ENCODE peak calls at places on chromosomes 1 and 21, in four cellular contexts. E, F, N and R are unnamed samples.

GRCh38 chr1:183226963-183227362 is 40.9 kb downstream of the LAMC2 start:
- DNase-seq in F (no peak), E (no peak), N (no peak), R (no peak)

GRCh38 chr1:220966874-220967631 is 87.8 kb downstream of the HLX start:
- DNase-seq in N (peak), E (no peak), F (no peak), R (no peak)

GRCh38 chr1:220884981-220885918 is 6.0 kb downstream of the HLX start:
- DNase-seq in N (no peak), E (no peak), F (no peak), R (no peak)

GRCh38 chr1:119069682-119070081 is 70.8 kb downstream of the WARS2 start:
- DNase-seq in N (no peak), F (no peak), E (no peak), R (no peak)

GRCh38 chr1:10772711-10773110 is 23.7 kb downstream of the CASZ1 start:
- DNase-seq in F (no peak), N (no peak), E (no peak), R (no peak)

GRCh38 chr1:81921344-81921743 is 120.6 kb downstream of the ADGRL2 start:
- DNase-seq in N (no peak), E (no peak), F (no peak), R (no peak)

GRCh38 chr1:218463194-218464156 is 118.3 kb downstream of the TGFB2 start:
- DNase-seq in E (no peak), F (no peak), N (no peak), R (no peak)

GRCh38 chr1:66729130-66729922 is 22.9 kb upstream of the DYNLT5 start:
- DNase-seq in N (no peak), F (no peak), E (no peak), R (no peak)

GRCh38 chr1:86085741-86086411 is 70.7 kb downstream of the COL24A1 start:
- DNase-seq in N (no peak), E (no peak), F (no peak), R (no peak)

GRCh38 chr1:238898856-238899255 is 487.5 kb upstream of the CHRM3 start:
- DNase-seq in N (no peak), F (no peak), E (no peak), R (no peak)

GRCh38 chr1:231926340-231926739 is 299.8 kb downstream of the DISC1 start:
- DNase-seq in E (no peak), N (no peak), F (no peak), R (no peak)

GRCh38 chr1:18299441-18300338 is 181.0 kb upstream of the KLHDC7A start:
- DNase-seq in F (peak), E (peak), N (peak), R (peak)

GRCh38 chr1:160410412-160411005 is 10.1 kb downstream of the VANGL2 start:
- DNase-seq in F (no peak), E (no peak), N (no peak), R (no peak)

GRCh38 chr1:212529211-212529731 is 79.3 kb upstream of the ATF3 start:
- DNase-seq in F (no peak), E (no peak), N (no peak), R (no peak)

GRCh38 chr1:78437941-78438340 is 52.8 kb upstream of the PTGFR start:
- DNase-seq in N (no peak), E (no peak), F (no peak), R (no peak)

GRCh38 chr21:42694751-42695150 is 41.3 kb downstream of the PDE9A start:
- DNase-seq in E (no peak), F (no peak), N (no peak), R (no peak)

GRCh38 chr1:85582687-85583354 is 2.3 kb downstream of the CCN1 start:
- DNase-seq in E (no peak), N (no peak), F (no peak), R (peak)

GRCh38 chr1:95013948-95014574 is 58.7 kb downstream of the ALG14 start:
- DNase-seq in N (no peak), F (peak), E (no peak), R (no peak)

GRCh38 chr1:33429332-33429731 is 1.6 kb downstream of the PHC2 start:
- DNase-seq in F (no peak), E (no peak), N (no peak), R (no peak)

GRCh38 chr1:39650431-39650830 is 11.0 kb upstream of the HEYL start:
- DNase-seq in N (no peak), F (no peak), E (no peak), R (no peak)

GRCh38 chr21:45588861-45589491 is 46.7 kb upstream of the SLC19A1 start:
- DNase-seq in F (no peak), E (no peak), N (no peak), R (no peak)

GRCh38 chr1:245587435-245588105 is 432.8 kb downstream of the KIF26B start:
- DNase-seq in F (no peak), N (no peak), E (no peak), R (no peak)

GRCh38 chr1:49995734-49996133 is 28.0 kb downstream of the AGBL4 start:
- DNase-seq in E (no peak), N (no peak), F (peak), R (no peak)

GRCh38 chr1:75970631-75971030 is 38.4 kb upstream of the ASB17 start:
- DNase-seq in F (no peak), E (no peak), N (no peak), R (no peak)

GRCh38 chr1:197787056-197787455 is 11.8 kb upstream of the DENND1B start:
- DNase-seq in E (no peak), N (no peak), F (no peak), R (no peak)

GRCh38 chr1:45718289-45718688 is 30.3 kb downstream of the TMEM69 start:
- DNase-seq in N (no peak), E (no peak), F (no peak), R (no peak)

GRCh38 chr21:23245231-23245630 is 2247.0 kb downstream of the NCAM2 start:
- DNase-seq in E (no peak), F (no peak), N (no peak), R (no peak)

GRCh38 chr1:153750026-153750995 is 22.5 kb downstream of the INTS3 start:
- DNase-seq in F (no peak), E (no peak), N (peak), R (no peak)

GRCh38 chr21:45289134-45289533 is 1.4 kb upstream of the POFUT2 start:
- DNase-seq in E (no peak), N (no peak), F (no peak), R (no peak)

GRCh38 chr1:167922611-167923074 is 8.7 kb upstream of the ADCY10 start:
- DNase-seq in N (no peak), F (no peak), E (no peak), R (no peak)

GRCh38 chr1:2115922-2116341 is 65.7 kb downstream of the PRKCZ start:
- DNase-seq in E (no peak), N (no peak), F (no peak), R (no peak)

GRCh38 chr1:40352126-40352525 is 21.4 kb upstream of the SMAP2 start:
- DNase-seq in N (no peak), E (no peak), F (no peak), R (no peak)

GRCh38 chr1:56837244-56837926 is 17.2 kb upstream of the C8A start:
- DNase-seq in F (no peak), E (no peak), N (no peak), R (no peak)

GRCh38 chr1:183721041-183721440 is 67.9 kb upstream of the APOBEC4 start:
- DNase-seq in E (no peak), N (no peak), F (no peak), R (no peak)

GRCh38 chr1:86557739-86558138 is 10.9 kb downstream of the CLCA4 start:
- DNase-seq in N (no peak), F (no peak), E (no peak), R (no peak)

GRCh38 chr1:201026234-201026633 is 2.7 kb upstream of the KIF21B start:
- DNase-seq in N (peak), E (no peak), F (no peak), R (no peak)

GRCh38 chr1:201028473-201028889 is 5.0 kb upstream of the KIF21B start:
- DNase-seq in N (no peak), E (no peak), F (peak), R (no peak)

GRCh38 chr1:201025571-201026002 is 2.1 kb upstream of the KIF21B start:
- DNase-seq in E (no peak), F (no peak), N (peak), R (no peak)

GRCh38 chr1:201024251-201024998 is 911 bp upstream of the KIF21B start:
- DNase-seq in F (peak), E (no peak), N (peak), R (no peak)

GRCh38 chr1:201026746-201027145 is 3.2 kb upstream of the KIF21B start:
- DNase-seq in F (no peak), E (no peak), N (no peak), R (no peak)
- TF ChIP-seq TCF7L2 in F (no peak), E (no peak), N (no peak), R (no peak)

GRCh38 chr21:37673801-37674575 is 242.3 kb downstream of the KCNJ6 start:
- DNase-seq in E (no peak), F (no peak), N (no peak), R (no peak)
- TF ChIP-seq TCF7L2 in E (no peak), F (no peak), N (no peak), R (no peak)

GRCh38 chr1:206121269-206121668 is 4.1 kb upstream of the AVPR1B start:
- DNase-seq in F (no peak), E (no peak), N (no peak), R (no peak)

GRCh38 chr1:206116873-206117150 is 376 bp downstream of the AVPR1B start:
- DNase-seq in E (no peak), F (no peak), N (no peak), R (no peak)

GRCh38 chr1:206122686-206123085 is 5.5 kb upstream of the AVPR1B start:
- DNase-seq in E (no peak), N (no peak), F (no peak), R (no peak)

GRCh38 chr1:206117151-206117948 is at the start of gene AVPR1B:
- DNase-seq in F (no peak), E (no peak), N (no peak), R (no peak)

DNA sequence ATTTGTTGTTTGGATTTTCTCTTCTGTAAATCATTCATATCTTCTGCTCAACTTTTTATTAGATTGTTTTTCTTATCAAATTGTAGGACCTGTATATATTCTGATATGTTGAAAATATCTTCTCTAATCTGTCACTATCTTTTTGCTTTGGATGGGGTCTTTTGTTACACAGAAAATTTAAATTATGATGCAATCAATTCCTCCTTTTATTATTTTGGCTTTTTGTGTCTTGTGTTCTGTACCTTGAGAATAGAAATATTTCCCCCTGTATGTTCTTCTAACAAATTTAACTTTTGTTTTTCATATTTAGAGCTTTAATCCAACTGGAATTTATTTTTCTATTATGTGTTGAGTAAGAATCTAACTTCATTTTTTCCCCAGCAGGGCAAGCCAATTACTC is 3.2 kb upstream of the AVPR1B start:
- DNase-seq in N (no peak), E (no peak), F (no peak), R (no peak)
- TF ChIP-seq TCF7L2 in N (no peak), E (no peak), F (no peak), R (no peak)

DNA sequence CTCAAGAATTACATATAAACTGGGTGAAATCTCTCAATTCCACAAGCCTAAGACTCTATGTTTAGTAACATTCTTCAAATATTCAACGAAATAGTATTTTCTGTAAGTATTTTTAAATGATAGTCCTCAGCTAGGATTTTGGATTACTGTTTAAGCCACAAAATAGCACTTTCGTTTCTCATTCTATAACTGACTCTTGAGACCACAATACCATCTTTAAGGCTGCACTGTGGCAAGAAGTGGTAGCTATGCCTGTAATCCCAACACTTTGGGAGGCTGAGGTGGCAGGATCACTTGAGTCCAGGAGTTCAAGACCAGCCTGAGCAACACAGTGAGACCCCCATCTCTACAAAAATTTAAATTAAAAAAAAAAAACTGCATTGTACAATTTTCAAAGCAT is 126.7 kb downstream of the CDC42BPA start:
- DNase-seq in F (no peak), N (no peak), E (no peak), R (no peak)
- TF ChIP-seq TCF7L2 in F (no peak), N (no peak), E (no peak), R (no peak)

GRCh38 chr21:32480381-32480780 is 67.9 kb downstream of the EVA1C start:
- DNase-seq in F (no peak), E (no peak), N (no peak), R (no peak)

GRCh38 chr21:32475162-32475812 is 62.8 kb downstream of the EVA1C start:
- DNase-seq in F (no peak), N (no peak), E (no peak), R (no peak)

GRCh38 chr21:32474179-32475059 is 61.9 kb downstream of the EVA1C start:
- DNase-seq in F (no peak), N (no peak), E (no peak), R (no peak)

GRCh38 chr21:32476661-32477423 is 64.3 kb downstream of the EVA1C start:
- DNase-seq in F (no peak), E (no peak), N (no peak), R (no peak)

GRCh38 chr21:32477424-32477745 is 64.9 kb downstream of the EVA1C start:
- DNase-seq in N (no peak), E (no peak), F (no peak), R (no peak)
- TF ChIP-seq TCF7L2 in N (no peak), E (no peak), F (no peak), R (no peak)

GRCh38 chr1:67788251-67788796 is 44.9 kb downstream of the GNG12 start:
- DNase-seq in N (no peak), E (no peak), F (no peak), R (no peak)
- TF ChIP-seq TCF7L2 in N (no peak), E (no peak), F (no peak), R (no peak)

DNA sequence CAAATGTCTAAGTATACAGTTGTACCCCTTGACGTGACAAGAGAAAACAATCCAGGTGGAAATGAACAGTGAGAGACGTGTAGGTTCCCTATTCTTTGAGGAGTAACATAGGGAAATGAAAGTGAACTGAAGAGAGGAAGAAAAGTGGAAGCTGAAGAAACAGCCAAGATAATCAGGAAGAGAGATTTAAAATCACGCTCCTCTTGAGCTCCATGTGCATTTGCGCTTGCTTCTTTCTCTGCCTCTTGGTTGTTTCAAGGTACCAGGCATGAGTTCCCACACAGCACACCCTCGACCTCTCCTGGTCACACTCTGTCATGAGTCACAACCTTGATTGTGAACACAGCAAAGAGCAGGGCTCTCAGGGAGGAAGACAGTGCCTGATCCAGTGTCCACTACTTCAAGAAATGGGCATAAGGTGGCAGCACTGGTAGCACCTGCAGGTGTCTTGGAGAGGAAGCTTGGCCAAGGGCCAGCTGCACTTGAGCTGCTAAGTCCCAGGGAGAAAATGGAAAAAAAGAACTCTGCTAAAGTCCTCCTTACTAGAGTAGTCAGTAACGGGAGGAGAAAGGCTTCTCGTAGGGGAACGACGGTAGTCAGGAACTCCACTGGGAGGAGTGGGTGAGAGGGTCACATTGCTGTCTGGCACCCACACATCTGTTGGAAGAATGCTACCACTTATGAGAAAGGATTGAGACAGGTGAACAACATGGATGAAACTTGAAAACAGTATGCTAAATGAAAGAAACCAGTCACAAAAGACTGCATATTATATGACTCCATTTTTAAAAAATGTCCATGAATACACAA is 18.3 kb upstream of the ARID1A start:
- DNase-seq in N (peak), F (peak), E (peak), R (peak)
- TF ChIP-seq TCF7L2 in N (no peak), F (no peak), E (peak), R (no peak)

GRCh38 chr1:116777831-116778830 is 23.9 kb downstream of the CD2 start:
- DNase-seq in N (no peak), E (no peak), F (peak), R (no peak)

GRCh38 chr1:116771997-116772647 is 17.9 kb downstream of the CD2 start:
- DNase-seq in E (no peak), F (no peak), N (no peak), R (no peak)

GRCh38 chr1:116770625-116771024 is 16.4 kb downstream of the CD2 start:
- DNase-seq in E (no peak), F (no peak), N (no peak), R (no peak)

GRCh38 chr1:116772648-116773045 is 18.4 kb downstream of the CD2 start:
- DNase-seq in F (no peak), N (no peak), E (no peak), R (no peak)

DNA sequence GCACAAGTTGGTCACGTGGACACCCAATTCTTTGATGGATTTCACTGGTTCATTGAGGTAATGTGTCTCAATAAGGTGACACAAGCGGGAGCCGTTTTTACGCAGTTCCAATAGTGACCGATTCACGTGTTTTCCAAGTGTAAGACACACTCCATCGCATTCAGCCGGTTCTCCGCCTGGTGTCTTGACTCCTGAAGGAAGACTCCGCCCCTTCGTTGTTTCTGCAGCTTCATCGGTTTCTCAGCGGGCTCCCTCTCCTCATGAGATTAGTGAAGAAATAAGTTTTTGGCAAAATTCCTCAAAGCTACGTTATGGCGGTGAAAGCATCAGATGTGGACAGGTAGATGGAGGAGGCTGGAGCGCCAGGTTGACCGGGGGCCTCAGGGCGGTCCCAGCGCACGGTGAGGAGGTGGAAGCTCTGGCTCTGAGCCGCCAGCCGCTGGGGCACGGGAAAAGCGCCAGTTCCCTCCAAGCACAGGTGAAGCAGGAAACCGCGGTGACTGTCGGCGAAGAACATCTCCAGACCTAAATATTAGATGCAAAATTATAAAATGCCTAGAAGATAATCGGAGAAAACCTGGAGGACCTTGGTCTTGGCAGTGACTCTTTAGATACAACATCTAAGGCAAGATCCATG is 21.0 kb downstream of the CD2 start:
- DNase-seq in F (no peak), E (no peak), N (no peak), R (no peak)
- TF ChIP-seq TCF7L2 in F (no peak), E (no peak), N (no peak), R (no peak)

GRCh38 chr1:25685211-25685750 is 68.7 kb downstream of the MAN1C1 start:
- DNase-seq in F (no peak), E (no peak), N (no peak), R (no peak)

GRCh38 chr1:25685938-25686665 is 69.5 kb downstream of the MAN1C1 start:
- DNase-seq in N (no peak), F (no peak), E (no peak), R (no peak)

GRCh38 chr1:25683177-25683576 is 66.6 kb downstream of the MAN1C1 start:
- DNase-seq in F (no peak), N (no peak), E (no peak), R (no peak)

GRCh38 chr1:25683731-25684130 is 67.1 kb downstream of the MAN1C1 start:
- DNase-seq in F (no peak), E (no peak), N (no peak), R (no peak)

GRCh38 chr1:25684216-25684965 is 67.8 kb downstream of the MAN1C1 start:
- DNase-seq in N (no peak), F (no peak), E (no peak), R (no peak)
- TF ChIP-seq TCF7L2 in N (no peak), F (no peak), E (no peak), R (no peak)